ENCODE peak calls at places on chromosome 18, in six cellular contexts. I is uterus; A is nucleus accumbens; B is NCI-H2107; W is neural progenitor cell; T is stimulated activated CD8-positive, alpha-beta memory T cell treated with anti-CD3 and anti-CD28 coated beads, Interleukin-2, amount 100 ng/mL, for 1 hour. D is an unnamed sample.

GRCh38 chr18:59873616-59874015 is 26.2 kb upstream of the PMAIP1 start:
- DNase-seq in I (no peak), A (no peak), B (no peak), W (no peak), T (no peak), D (no peak)

GRCh38 chr18:2573408-2573807 is 2.1 kb downstream of the NDC80 start:
- DNase-seq in I (no peak), A (no peak), B (no peak), W (no peak), T (no peak), D (no peak)

GRCh38 chr18:13165636-13166423 is 52.7 kb upstream of the LDLRAD4 start:
- DNase-seq in I (no peak), A (no peak), B (peak; percentile 14), W (peak; percentile 7), T (no peak), D (no peak)

GRCh38 chr18:78090584-78090983 is 840.9 kb downstream of the GALR1 start:
- DNase-seq in I (no peak), A (no peak), B (peak; percentile 83), W (no peak), T (no peak), D (no peak)

GRCh38 chr18:13227910-13228309 is 9.3 kb downstream of the LDLRAD4 start:
- DNase-seq in I (no peak), A (no peak), B (no peak), W (no peak), T (no peak), D (no peak)

GRCh38 chr18:76544511-76545350 is 49.7 kb upstream of the ZNF516 start:
- DNase-seq in I (no peak), A (no peak), B (no peak), W (no peak), T (no peak), D (no peak)

GRCh38 chr18:27750014-27750413 is 426.9 kb downstream of the CDH2 start:
- DNase-seq in I (no peak), A (peak; percentile 0), B (no peak), W (peak; percentile 20), T (no peak), D (peak; percentile 1)

GRCh38 chr18:26429535-26429934 is 118.8 kb downstream of the KCTD1 start:
- DNase-seq in I (no peak), A (no peak), B (no peak), W (no peak), T (no peak), D (no peak)

GRCh38 chr18:30712383-30712782 is 330.2 kb downstream of the DSC3 start:
- DNase-seq in I (no peak), A (no peak), B (no peak), W (no peak), T (no peak), D (no peak)

GRCh38 chr18:62751341-62751821 is 36.0 kb downstream of the PHLPP1 start:
- DNase-seq in I (no peak), A (peak; percentile 34), B (no peak), W (peak; percentile 90), T (no peak), D (peak; percentile 22)

GRCh38 chr18:49018553-49018943 is 67.8 kb upstream of the SMAD7 start:
- DNase-seq in I (no peak), A (no peak), B (no peak), W (no peak), T (no peak), D (no peak)

GRCh38 chr18:59721214-59721613 is 24.0 kb upstream of the CCBE1 start:
- DNase-seq in I (no peak), A (no peak), B (no peak), W (no peak), T (no peak), D (no peak)

GRCh38 chr18:13378150-13378549 is 159.6 kb downstream of the LDLRAD4 start:
- DNase-seq in I (no peak), A (no peak), B (no peak), W (no peak), T (no peak), D (no peak)

GRCh38 chr18:23377669-23378469 is 75.2 kb upstream of the RIOK3 start:
- DNase-seq in I (no peak), A (no peak), B (no peak), W (no peak), T (no peak), D (no peak)

GRCh38 chr18:63119647-63120046 is 199.9 kb downstream of the BCL2 start:
- DNase-seq in I (no peak), A (peak; percentile 32), B (no peak), W (peak; percentile 47), T (no peak), D (peak; percentile 44)

GRCh38 chr18:37565985-37566478 is 434 bp upstream of the CELF4 start:
- DNase-seq in I (no peak), A (peak; percentile 37), B (peak; percentile 91), W (peak; percentile 86), T (no peak), D (peak; percentile 89)

GRCh38 chr18:42931501-42931900 is 184.0 kb downstream of the RIT2 start:
- DNase-seq in I (no peak), A (no peak), B (no peak), W (no peak), T (no peak), D (peak; percentile 13)

GRCh38 chr18:46474487-46475366 is 182.3 kb downstream of the LOXHD1 start:
- DNase-seq in I (no peak), A (no peak), B (peak; percentile 58), W (no peak), T (no peak), D (peak; percentile 30)

GRCh38 chr18:63130176-63130575 is 189.4 kb downstream of the BCL2 start:
- DNase-seq in I (no peak), A (no peak), B (no peak), W (no peak), T (no peak), D (no peak)

GRCh38 chr18:8866679-8867078 is 161.3 kb downstream of the MTCL1 start:
- DNase-seq in I (no peak), A (no peak), B (no peak), W (no peak), T (no peak), D (no peak)

GRCh38 chr18:8870528-8870927 is 165.2 kb downstream of the MTCL1 start:
- DNase-seq in I (no peak), A (no peak), B (no peak), W (no peak), T (no peak), D (peak; percentile 26)

GRCh38 chr18:37658894-37659293 is 93.3 kb upstream of the CELF4 start:
- DNase-seq in I (no peak), A (no peak), B (no peak), W (no peak), T (no peak), D (no peak)

GRCh38 chr18:4677006-4677405 is 221.9 kb upstream of the DLGAP1 start:
- DNase-seq in I (no peak), A (no peak), B (no peak), W (no peak), T (no peak), D (no peak)

GRCh38 chr18:79471048-79471447 is 75.3 kb downstream of the NFATC1 start:
- DNase-seq in I (no peak), A (no peak), B (no peak), W (no peak), T (no peak), D (no peak)

GRCh38 chr18:57668021-57668420 is 46.4 kb upstream of the NARS1 start:
- DNase-seq in I (no peak), A (no peak), B (no peak), W (no peak), T (no peak), D (no peak)

GRCh38 chr18:36186461-36187137 is 698 bp upstream of the MOCOS start:
- DNase-seq in I (peak; percentile 30), A (no peak), B (peak; percentile 36), W (peak; percentile 43), T (no peak), D (no peak)